ENCODE peak calls at places on chromosomes 5 and 9, in ten cellular contexts. L, Z, J, T, P, G, K, X, C and M are unnamed samples.
A peak's percentile ranks its signal among the peaks of the same experiment; 100 is the strongest.

GRCh38 chr5:141716009-141716408 is 34.0 kb upstream of the ARAP3 start:
- DNase-seq in T (peak; percentile 70), C (no peak), J (no peak), G (no peak), K (no peak), P (no peak), L (no peak), X (peak; percentile 66), Z (no peak), M (no peak)

GRCh38 chr5:163705983-163706771 is 200.8 kb downstream of the MAT2B start:
- DNase-seq in Z (peak; percentile 78), T (no peak), J (no peak), K (no peak), P (no peak), L (no peak), X (no peak), C (no peak), G (peak; percentile 86), M (no peak)

GRCh38 chr5:172361566-172362238 is 78.1 kb upstream of the UBTD2 start:
- DNase-seq in J (no peak), P (peak; percentile 33), T (peak; percentile 99), G (peak; percentile 100), K (no peak), Z (peak; percentile 91), L (no peak), C (peak; percentile 48), X (peak; percentile 81), M (no peak)

GRCh38 chr5:68344447-68345111 is 129.0 kb downstream of the PIK3R1 start:
- DNase-seq in X (peak; percentile 49), Z (peak; percentile 86), C (no peak), T (peak; percentile 93), G (peak; percentile 50), J (no peak), K (no peak), P (peak; percentile 49), L (no peak), M (no peak)

GRCh38 chr9:88998911-88999310 is 7.6 kb downstream of the S1PR3 start:
- DNase-seq in C (no peak), T (no peak), K (no peak), P (no peak), J (no peak), Z (peak; percentile 66), X (no peak), G (no peak), L (no peak), M (no peak)

GRCh38 chr9:38390442-38390841 is 2.1 kb upstream of the ALDH1B1 start:
- DNase-seq in J (no peak), P (no peak), L (no peak), Z (no peak), K (no peak), T (no peak), C (no peak), X (no peak), G (no peak), M (no peak)

GRCh38 chr5:92927291-92927778 is 653.7 kb downstream of the NR2F1-AS1 start:
- DNase-seq in G (no peak), X (peak; percentile 56), C (peak; percentile 72), Z (peak; percentile 55), J (peak; percentile 69), L (no peak), T (peak; percentile 33), K (no peak), P (peak; percentile 28), M (no peak)

GRCh38 chr9:80775515-80775914 is 913.8 kb downstream of the TLE1 start:
- DNase-seq in P (no peak), Z (peak; percentile 23), G (peak; percentile 62), K (no peak), L (no peak), C (no peak), X (no peak), T (no peak), J (no peak), M (no peak)

GRCh38 chr5:169390265-169390664 is 89.3 kb upstream of the SLIT3 start:
- DNase-seq in T (no peak), G (no peak), L (no peak), X (no peak), J (no peak), P (no peak), Z (no peak), C (no peak), K (no peak), M (no peak)

GRCh38 chr9:13022756-13023155 is 247.9 kb downstream of the LURAP1L start:
- DNase-seq in L (no peak), P (no peak), G (no peak), C (no peak), J (no peak), X (no peak), T (no peak), Z (peak; percentile 23), K (no peak), M (no peak)

DNA sequence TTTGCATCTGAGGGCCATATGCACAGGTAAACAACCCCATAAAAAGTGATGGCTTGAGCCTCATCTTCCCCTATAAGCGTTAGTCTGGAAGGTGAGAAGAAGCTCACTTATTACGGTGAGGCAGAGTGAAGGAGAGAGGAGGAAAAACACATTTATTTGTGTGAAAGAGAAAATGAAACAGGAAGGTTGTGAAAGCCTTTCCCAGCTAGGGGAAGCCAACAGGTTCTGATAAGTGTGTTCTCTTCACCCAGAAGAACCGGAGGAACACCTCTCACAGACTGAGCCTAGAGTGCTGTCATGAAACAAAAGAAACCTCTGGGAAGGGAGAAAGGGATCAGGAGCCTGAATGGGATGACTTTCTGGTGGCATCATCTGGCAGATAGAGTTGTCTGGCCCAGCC is 192.5 kb downstream of the PTTG1 start:
- DNase-seq in T (no peak), K (no peak), J (no peak), X (no peak), G (no peak), L (no peak), C (no peak), P (no peak), Z (no peak), M (no peak)
- H3K4me2 ChIP-seq in T (no peak overlapping the region), K (no peak overlapping the region), J (no peak overlapping the region), X (no peak overlapping the region), G (no peak overlapping the region), L (no peak overlapping the region), C (no peak overlapping the region), P (no peak overlapping the region), Z (no peak overlapping the region), M (no peak overlapping the region)

DNA sequence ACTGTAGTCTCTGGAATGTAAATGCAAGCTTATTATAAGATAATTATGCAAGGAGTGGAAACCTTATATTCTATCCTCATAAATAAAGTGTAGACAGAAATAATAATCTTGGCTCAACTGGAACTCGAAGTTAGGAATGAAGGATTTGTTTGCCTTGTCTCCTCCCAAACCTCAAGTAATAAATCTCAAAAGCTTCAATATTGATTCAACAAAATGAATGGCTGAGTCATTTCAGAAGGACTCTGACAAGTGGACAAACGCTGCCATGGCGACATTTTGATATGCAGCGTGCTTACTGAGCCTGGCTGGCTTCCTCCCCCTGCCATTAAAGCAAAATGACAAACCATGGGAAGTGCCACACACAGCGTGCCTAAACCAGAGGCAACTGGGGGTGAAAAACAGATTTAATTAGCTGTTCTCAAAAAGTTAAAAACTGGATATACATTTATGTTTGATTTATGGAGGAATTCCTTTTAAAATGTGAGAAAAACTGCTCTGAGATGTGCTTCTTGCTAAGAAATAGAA is 10.5 kb upstream of the ADGRV1 start:
- DNase-seq in L (no peak), Z (peak; percentile 31), J (no peak), K (no peak), T (no peak), C (peak; percentile 42), X (peak; percentile 52), G (no peak), P (peak; percentile 70), M (no peak)
- H3K4me2 ChIP-seq in L (no peak overlapping the region), Z (no peak overlapping the region), J (no peak overlapping the region), K (no peak overlapping the region), T (no peak overlapping the region), C (peak overlapping the region; percentile 61), X (peak overlapping the region; percentile 54), G (no peak overlapping the region), P (peak overlapping the region; percentile 23), M (no peak overlapping the region)

GRCh38 chr5:144206136-144206535 is 35.5 kb downstream of the KCTD16 start:
- DNase-seq in X (no peak), K (no peak), T (no peak), G (peak; percentile 51), Z (peak; percentile 37), C (no peak), J (no peak), P (no peak), L (no peak), M (no peak)
- H3K4me2 ChIP-seq in X (no peak overlapping the region), K (no peak overlapping the region), T (no peak overlapping the region), G (peak overlapping the region; percentile 7), Z (no peak overlapping the region), C (no peak overlapping the region), J (no peak overlapping the region), P (peak overlapping the region; percentile 80), L (no peak overlapping the region), M (no peak overlapping the region)

DNA sequence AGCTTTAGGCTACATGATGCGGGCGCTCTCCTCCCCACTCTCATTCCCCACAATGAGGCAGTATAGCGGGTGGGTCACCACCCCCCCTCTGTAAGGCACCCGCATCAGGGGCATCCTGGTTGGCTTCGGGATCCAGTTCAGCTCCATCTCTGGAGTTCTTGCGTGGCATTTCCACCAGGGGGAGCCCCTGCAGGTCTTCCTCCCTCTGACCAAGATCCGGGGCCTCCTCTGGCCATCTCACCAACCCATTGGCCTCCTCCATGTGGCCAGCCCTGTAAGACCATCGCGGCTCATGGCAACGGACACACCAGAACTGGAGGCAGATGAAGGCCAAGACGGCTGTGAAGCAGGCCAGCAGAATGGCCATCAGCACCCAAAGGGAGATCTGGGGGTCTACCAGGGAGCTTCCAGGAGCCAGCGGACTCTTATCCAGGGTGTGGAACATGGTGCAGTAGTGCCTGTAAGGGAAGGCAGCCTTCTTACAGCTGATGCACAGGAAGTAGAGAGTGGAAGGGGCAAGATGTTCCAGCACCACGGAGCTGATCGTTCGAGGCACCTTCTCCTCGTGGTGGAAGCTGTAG is 77.0 kb downstream of the CYFIP2 start:
- DNase-seq in X (peak; percentile 49), P (peak; percentile 30), Z (no peak), T (peak; percentile 6), C (peak; percentile 23), L (peak; percentile 40), G (no peak), J (peak; percentile 56), K (no peak), M (no peak)
- H3K4me2 ChIP-seq in X (no peak overlapping the region), P (no peak overlapping the region), Z (no peak overlapping the region), T (no peak overlapping the region), C (no peak overlapping the region), L (no peak overlapping the region), G (no peak overlapping the region), J (no peak overlapping the region), K (no peak overlapping the region), M (no peak overlapping the region)